ENCODE peak calls at places on chromosomes 3 and 15, in nine cellular contexts. P, G, Y, W, Z, R, X, K and M are unnamed samples.

GRCh38 chr3:13401149-13401548 is 19.0 kb downstream of the NUP210 start:
- DNase-seq in P (no peak), G (no peak), Y (no peak), W (no peak), Z (no peak), R (no peak), X (no peak), K (no peak), M (no peak)

GRCh38 chr3:157087398-157088132 is 72.4 kb downstream of the CCNL1 start:
- DNase-seq in P (no peak), G (peak), Y (peak), W (no peak), Z (no peak), R (peak), X (no peak), K (peak), M (no peak)

GRCh38 chr15:77033729-77034619 is 36.9 kb downstream of the TSPAN3 start:
- DNase-seq in P (no peak), G (no peak), Y (no peak), W (no peak), Z (peak), R (no peak), X (peak), K (no peak), M (no peak)

GRCh38 chr15:58203537-58203936 is 65.4 kb downstream of the AQP9 start:
- DNase-seq in P (no peak), G (no peak), Y (no peak), W (peak), Z (no peak), R (no peak), X (no peak), K (no peak), M (no peak)

GRCh38 chr3:99126291-99126690 is 224.8 kb upstream of the DCBLD2 start:
- DNase-seq in P (no peak), G (no peak), Y (no peak), W (no peak), Z (no peak), R (no peak), X (no peak), K (no peak), M (no peak)

GRCh38 chr3:98525494-98525893 is 2.8 kb upstream of the CLDND1 start:
- DNase-seq in P (no peak), G (peak), Y (no peak), W (no peak), Z (peak), R (peak), X (no peak), K (no peak), M (no peak)

GRCh38 chr3:157079677-157080369 is 80.1 kb downstream of the CCNL1 start:
- DNase-seq in P (no peak), G (no peak), Y (no peak), W (no peak), Z (no peak), R (no peak), X (peak), K (no peak), M (no peak)

GRCh38 chr3:153144779-153145178 is 17.2 kb upstream of the RAP2B start:
- DNase-seq in P (no peak), G (no peak), Y (peak), W (peak), Z (no peak), R (no peak), X (no peak), K (peak), M (no peak)

GRCh38 chr3:134350861-134351311 is 23.4 kb downstream of the AMOTL2 start:
- DNase-seq in P (no peak), G (no peak), Y (peak), W (no peak), Z (no peak), R (no peak), X (no peak), K (peak), M (no peak)

GRCh38 chr3:156356537-156357363 is 198.2 kb downstream of the SSR3 start:
- DNase-seq in P (no peak), G (no peak), Y (no peak), W (no peak), Z (no peak), R (no peak), X (no peak), K (no peak), M (no peak)

GRCh38 chr3:115800489-115801080 is 177.3 kb downstream of the GAP43 start:
- DNase-seq in P (no peak), G (no peak), Y (peak), W (peak), Z (no peak), R (no peak), X (no peak), K (peak), M (no peak)

GRCh38 chr15:55942332-55942731 is 51.1 kb downstream of the NEDD4 start:
- DNase-seq in P (no peak), G (no peak), Y (no peak), W (no peak), Z (no peak), R (no peak), X (no peak), K (no peak), M (no peak)

GRCh38 chr3:53819163-53819868 is 26.9 kb downstream of the CHDH start:
- DNase-seq in P (no peak), G (no peak), Y (no peak), W (no peak), Z (no peak), R (no peak), X (no peak), K (no peak), M (no peak)

GRCh38 chr3:22632566-22632965 is 570.6 kb upstream of the UBE2E2 start:
- DNase-seq in P (no peak), G (no peak), Y (no peak), W (no peak), Z (no peak), R (no peak), X (no peak), K (no peak), M (no peak)

GRCh38 chr15:43225201-43225949 is 4.6 kb upstream of the EPB42 start:
- DNase-seq in P (no peak), G (peak), Y (peak), W (peak), Z (peak), R (peak), X (no peak), K (peak), M (peak)

GRCh38 chr15:57196865-57197264 is 179.4 kb upstream of the CGNL1 start:
- DNase-seq in P (no peak), G (no peak), Y (peak), W (peak), Z (no peak), R (no peak), X (no peak), K (no peak), M (no peak)

GRCh38 chr3:36837089-36837488 is 72.7 kb upstream of the DCLK3 start:
- DNase-seq in P (no peak), G (no peak), Y (no peak), W (no peak), Z (no peak), R (no peak), X (no peak), K (no peak), M (no peak)

GRCh38 chr3:56342475-56342874 is 125.8 kb downstream of the ERC2 start:
- DNase-seq in P (no peak), G (peak), Y (peak), W (no peak), Z (no peak), R (no peak), X (no peak), K (no peak), M (no peak)

GRCh38 chr3:56351496-56351895 is 116.8 kb downstream of the ERC2 start:
- DNase-seq in P (no peak), G (no peak), Y (no peak), W (no peak), Z (no peak), R (no peak), X (no peak), K (no peak), M (no peak)

DNA sequence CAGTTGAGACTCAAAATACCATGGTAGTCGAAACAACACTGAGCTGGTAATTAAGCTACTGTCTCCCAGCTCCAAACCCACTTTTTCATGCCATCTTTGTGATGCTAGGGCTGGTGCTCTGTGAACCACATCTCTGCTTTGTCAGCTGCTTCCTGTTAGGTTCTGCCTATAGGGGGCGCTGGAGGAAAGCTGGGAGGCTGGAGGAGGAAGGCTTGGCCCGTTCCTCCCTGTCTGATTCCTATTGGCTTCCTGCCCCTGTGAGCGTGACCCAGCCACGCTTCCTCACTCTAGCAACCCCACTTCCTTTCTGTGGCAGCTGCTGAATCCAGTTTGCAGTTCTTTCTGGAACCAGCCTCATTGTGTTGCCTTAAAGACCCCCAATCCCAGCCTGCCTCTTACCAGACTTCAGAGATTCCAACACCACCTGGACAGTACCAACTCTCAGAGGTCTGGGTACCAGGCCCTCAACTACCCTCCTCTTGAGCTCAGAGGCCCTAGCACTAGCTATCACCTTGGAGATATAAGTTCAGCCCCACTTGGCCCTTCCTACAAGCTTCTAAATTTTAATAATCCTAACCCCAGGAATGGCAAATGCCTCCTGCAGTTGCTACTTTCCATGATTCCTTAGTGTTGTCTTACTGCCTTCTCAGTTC is 120.9 kb downstream of the ERC2 start:
- DNase-seq in P (peak), G (no peak), Y (no peak), W (peak), Z (peak), R (peak), X (peak), K (no peak), M (no peak)
- TF ChIP-seq CTCF in P (peak), G (peak), Y (peak), W (peak), Z (peak), R (peak), X (peak), K (no peak), M (peak)

DNA sequence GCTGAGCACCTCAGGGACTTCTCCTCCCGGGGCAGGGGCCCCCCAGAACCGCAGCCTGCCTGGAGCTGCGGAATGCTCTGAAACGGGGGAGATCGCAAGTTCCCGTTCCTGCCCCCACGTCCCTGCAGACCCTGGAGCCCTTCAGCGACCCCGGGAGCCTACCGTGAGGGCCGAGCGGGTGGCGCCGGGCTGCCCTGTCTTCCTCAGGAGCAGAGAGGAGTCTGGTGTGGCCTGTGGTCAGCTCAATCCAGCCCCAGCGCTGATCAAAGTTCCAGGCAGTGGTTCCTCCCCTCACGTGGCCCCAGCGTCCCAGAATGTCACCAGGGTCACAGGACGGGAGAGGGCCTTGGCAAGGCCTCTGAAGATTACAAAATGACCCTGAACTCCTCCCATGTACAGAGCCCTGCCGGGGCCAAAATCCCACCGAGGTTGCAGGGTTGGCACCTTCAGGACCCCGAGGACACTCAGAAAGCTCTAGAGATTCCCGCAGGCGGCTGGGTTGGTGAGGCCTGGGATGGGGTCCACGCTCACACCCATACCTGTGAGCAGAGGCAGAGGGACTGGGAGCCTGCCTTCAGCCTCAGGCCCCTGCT is at the start of gene CPN2:
- DNase-seq in P (peak), G (no peak), Y (no peak), W (no peak), Z (no peak), R (no peak), X (no peak), K (no peak), M (no peak)
- TF ChIP-seq CTCF in P (no peak), G (no peak), Y (no peak), W (no peak), Z (no peak), R (no peak), X (no peak), K (no peak), M (no peak)

DNA sequence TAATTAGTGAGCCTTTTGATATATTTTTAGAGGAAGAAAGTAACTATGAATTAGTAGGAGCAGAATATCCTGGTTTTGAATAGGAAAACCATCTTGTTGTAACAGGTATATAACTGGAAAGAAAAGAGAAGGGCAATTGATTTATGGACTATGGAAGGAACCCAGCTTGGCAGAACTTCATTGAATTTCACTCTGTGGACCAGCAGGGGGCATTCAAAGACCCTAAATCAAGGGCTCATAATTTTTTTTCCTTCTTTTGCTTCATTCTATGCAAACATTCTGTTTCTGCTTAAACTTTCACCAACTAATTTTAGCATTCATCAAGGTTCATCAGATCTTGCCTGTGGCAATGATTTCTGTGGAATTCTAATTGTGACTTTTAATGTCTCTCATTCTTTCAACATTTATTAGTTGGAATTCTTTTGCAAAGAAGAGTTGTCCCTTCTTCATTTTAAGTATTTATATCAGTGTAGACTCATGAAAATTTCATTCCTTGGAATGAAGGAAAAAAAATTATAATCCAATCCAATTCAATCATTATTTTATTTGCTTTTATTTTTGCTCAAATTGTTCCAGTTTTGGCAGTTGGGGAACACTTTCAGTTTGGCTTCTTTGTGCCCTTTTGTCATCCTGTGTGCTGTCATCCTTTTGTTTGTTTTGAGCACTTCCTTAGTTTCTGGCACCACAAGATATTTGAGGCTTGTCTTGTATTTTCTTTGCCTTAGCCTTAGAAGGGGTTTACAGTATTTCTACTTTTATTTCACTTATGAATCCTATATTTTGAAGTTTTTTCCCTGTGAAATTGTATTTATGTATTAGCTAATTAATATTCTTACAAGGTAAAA is 30.4 kb downstream of the NXPE3 start:
- DNase-seq in P (no peak), G (no peak), Y (no peak), W (peak), Z (peak), R (peak), X (no peak), K (peak), M (no peak)
- TF ChIP-seq CTCF in P (peak), G (peak), Y (peak), W (peak), Z (peak), R (peak), X (peak), K (peak), M (peak)

DNA sequence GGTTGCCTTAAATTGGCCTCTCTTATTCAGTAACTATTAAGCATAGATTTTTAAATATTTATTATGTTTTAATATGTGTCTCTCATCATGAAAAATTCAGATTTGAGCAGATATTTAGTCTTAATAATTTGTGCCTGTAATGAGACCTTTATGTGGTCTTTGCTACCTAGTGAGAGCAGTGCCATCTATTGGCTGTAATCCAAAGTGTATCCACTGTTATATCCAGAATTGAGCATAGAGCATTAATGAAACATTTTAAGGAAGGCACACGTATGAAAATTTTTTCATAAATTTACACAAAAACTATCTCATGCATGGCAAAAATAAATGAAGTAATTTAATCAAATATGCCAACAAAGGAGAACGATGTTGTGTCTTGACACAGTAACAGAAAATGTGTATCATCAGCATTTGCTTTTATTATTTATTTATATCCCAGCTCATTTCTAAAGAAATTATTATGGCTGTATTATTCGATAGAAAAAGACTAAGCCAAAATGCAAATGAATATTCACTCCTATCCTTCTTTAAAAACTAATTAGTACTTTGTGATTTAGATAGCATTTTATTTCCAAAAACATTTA is 203.5 kb downstream of the RSRC1 start:
- DNase-seq in P (no peak), G (peak), Y (peak), W (peak), Z (no peak), R (peak), X (no peak), K (peak), M (no peak)
- TF ChIP-seq CTCF in P (peak), G (peak), Y (peak), W (peak), Z (peak), R (peak), X (peak), K (peak), M (peak)

GRCh38 chr15:85318048-85318731 is 62.2 kb upstream of the AKAP13 start:
- DNase-seq in P (no peak), G (peak), Y (peak), W (peak), Z (peak), R (peak), X (peak), K (peak), M (no peak)
- TF ChIP-seq CTCF in P (no peak), G (peak), Y (peak), W (peak), Z (peak), R (peak), X (peak), K (no peak), M (no peak)

GRCh38 chr15:101664303-101664913 is 12.2 kb upstream of the TM2D3 start:
- DNase-seq in P (no peak), G (no peak), Y (no peak), W (peak), Z (no peak), R (no peak), X (no peak), K (no peak), M (no peak)
- TF ChIP-seq CTCF in P (no peak), G (peak), Y (peak), W (peak), Z (no peak), R (no peak), X (peak), K (no peak), M (peak)

GRCh38 chr3:182621435-182622240 is 171.7 kb upstream of the ATP11B start:
- DNase-seq in P (no peak), G (peak), Y (no peak), W (no peak), Z (no peak), R (no peak), X (no peak), K (no peak), M (no peak)
- TF ChIP-seq CTCF in P (peak), G (peak), Y (peak), W (peak), Z (no peak), R (peak), X (peak), K (peak), M (peak)

DNA sequence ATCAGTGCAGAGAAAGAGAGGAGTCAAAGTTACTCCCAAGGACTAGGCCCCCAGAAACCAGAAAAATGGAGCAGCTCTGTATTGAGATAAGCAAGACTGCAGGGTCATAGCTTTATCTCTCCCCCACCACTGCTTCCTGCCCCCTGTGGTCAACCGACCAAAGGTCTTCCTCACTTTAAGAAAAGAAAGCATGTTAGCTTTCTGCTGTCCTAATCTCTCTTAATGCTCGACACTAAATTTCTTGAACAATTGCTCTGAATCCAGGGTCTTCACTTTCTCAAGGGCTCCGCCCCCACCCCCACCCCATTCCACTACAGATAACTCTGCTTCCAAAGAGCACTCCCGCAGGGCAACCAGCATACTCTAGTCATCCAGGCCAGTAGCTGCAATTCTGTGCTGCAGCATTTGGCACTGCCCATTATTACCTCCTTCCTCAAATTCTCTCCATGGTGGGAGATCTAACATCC is 31.9 kb downstream of the TNIK start:
- DNase-seq in P (no peak), G (no peak), Y (no peak), W (no peak), Z (no peak), R (no peak), X (no peak), K (no peak), M (no peak)
- TF ChIP-seq CTCF in P (no peak), G (no peak), Y (no peak), W (no peak), Z (no peak), R (no peak), X (no peak), K (no peak), M (no peak)